ENCODE peak calls at places on chromosome 21, in four cellular contexts. Y is AG04450, O is spleen, N is colonic mucosa. C is an unnamed sample.

GRCh38 chr21:27024971-27025370 is 58.1 kb upstream of the ADAMTS5 start:
- DNase-seq in Y (no peak), O (no peak), N (no peak), C (peak; percentile 16)

GRCh38 chr21:44425895-44426662 is 29.2 kb upstream of the LRRC3 start:
- DNase-seq in Y (no peak), O (peak; percentile 41), N (no peak), C (no peak)

GRCh38 chr21:41491412-41491811 is 16.5 kb downstream of the TMPRSS2 start:
- DNase-seq in Y (no peak), O (no peak), N (no peak), C (no peak)

GRCh38 chr21:41367598-41368360 is 6.0 kb downstream of the MX2 start:
- DNase-seq in Y (no peak), O (peak; percentile 86), N (no peak), C (no peak)

GRCh38 chr21:32520885-32521735 is 64.2 kb downstream of the TCP10L start:
- DNase-seq in Y (peak; percentile 91), O (peak; percentile 84), N (peak; percentile 68), C (peak; percentile 98)

GRCh38 chr21:16169102-16169511 is 439.3 kb downstream of the USP25 start:
- DNase-seq in Y (no peak), O (no peak), N (no peak), C (peak; percentile 50)

GRCh38 chr21:18743523-18743922 is 339.9 kb upstream of the TMPRSS15 start:
- DNase-seq in Y (no peak), O (no peak), N (no peak), C (peak; percentile 5)

GRCh38 chr21:32726742-32727477 is 903 bp downstream of the SYNJ1 start:
- DNase-seq in Y (no peak), O (no peak), N (peak; percentile 53), C (peak; percentile 41)

GRCh38 chr21:41168391-41169257 is 664 bp downstream of the BACE2 start:
- DNase-seq in Y (no peak), O (peak; percentile 80), N (peak; percentile 67), C (peak; percentile 51)

GRCh38 chr21:43782741-43783700 is 6.4 kb upstream of the RRP1 start:
- DNase-seq in Y (no peak), O (no peak), N (no peak), C (no peak)

GRCh38 chr21:44377201-44377921 is 23.9 kb downstream of the TRPM2 start:
- DNase-seq in Y (no peak), O (no peak), N (no peak), C (no peak)

GRCh38 chr21:37071561-37072238 is 1.2 kb downstream of the PIGP start:
- DNase-seq in Y (no peak), O (no peak), N (peak; percentile 65), C (peak; percentile 78)

GRCh38 chr21:26425576-26425975 is 147.5 kb downstream of the CYYR1 start:
- DNase-seq in Y (no peak), O (no peak), N (no peak), C (no peak)

GRCh38 chr21:25831300-25831699 is 96.5 kb downstream of the GABPA start:
- DNase-seq in Y (no peak), O (no peak), N (no peak), C (no peak)

GRCh38 chr21:26776320-26777021 is 68.7 kb downstream of the ADAMTS1 start:
- DNase-seq in Y (no peak), O (no peak), N (no peak), C (peak; percentile 83)

GRCh38 chr21:40881767-40882166 is 34.8 kb upstream of the DSCAM start:
- DNase-seq in Y (no peak), O (no peak), N (no peak), C (no peak)

GRCh38 chr21:42548687-42549406 is 35.2 kb downstream of the SLC37A1 start:
- DNase-seq in Y (no peak), O (peak; percentile 50), N (no peak), C (no peak)

GRCh38 chr21:40165671-40166070 is 298.4 kb downstream of the PCP4 start:
- DNase-seq in Y (no peak), O (no peak), N (no peak), C (no peak)

GRCh38 chr21:39788383-39788782 is 43.4 kb downstream of the IGSF5 start:
- DNase-seq in Y (no peak), O (peak; percentile 85), N (peak; percentile 75), C (peak; percentile 61)

GRCh38 chr21:44532712-44533111 is 7.3 kb downstream of the KRTAP10-1 start:
- DNase-seq in Y (no peak), O (no peak), N (no peak), C (no peak)

GRCh38 chr21:21332492-21332891 is 334.3 kb downstream of the NCAM2 start:
- DNase-seq in Y (no peak), O (no peak), N (no peak), C (no peak)

GRCh38 chr21:25360593-25360992 is 246.7 kb downstream of the MRPL39 start:
- DNase-seq in Y (no peak), O (no peak), N (no peak), C (peak; percentile 33)

GRCh38 chr21:38649120-38649519 is 150.8 kb upstream of the ERG start:
- DNase-seq in Y (no peak), O (no peak), N (no peak), C (no peak)

GRCh38 chr21:42518216-42518615 is 4.6 kb downstream of the SLC37A1 start:
- DNase-seq in Y (no peak), O (no peak), N (no peak), C (peak; percentile 88)

GRCh38 chr21:35428489-35428888 is 379.4 kb upstream of the RUNX1 start:
- DNase-seq in Y (no peak), O (no peak), N (no peak), C (peak; percentile 66)

GRCh38 chr21:35428041-35428400 is 378.9 kb upstream of the RUNX1 start:
- DNase-seq in Y (no peak), O (no peak), N (no peak), C (peak; percentile 43)

GRCh38 chr21:35427320-35428040 is 378.4 kb upstream of the RUNX1 start:
- DNase-seq in Y (no peak), O (no peak), N (no peak), C (no peak)

GRCh38 chr21:35430260-35430659 is 381.2 kb upstream of the RUNX1 start:
- DNase-seq in Y (no peak), O (no peak), N (no peak), C (no peak)

DNA sequence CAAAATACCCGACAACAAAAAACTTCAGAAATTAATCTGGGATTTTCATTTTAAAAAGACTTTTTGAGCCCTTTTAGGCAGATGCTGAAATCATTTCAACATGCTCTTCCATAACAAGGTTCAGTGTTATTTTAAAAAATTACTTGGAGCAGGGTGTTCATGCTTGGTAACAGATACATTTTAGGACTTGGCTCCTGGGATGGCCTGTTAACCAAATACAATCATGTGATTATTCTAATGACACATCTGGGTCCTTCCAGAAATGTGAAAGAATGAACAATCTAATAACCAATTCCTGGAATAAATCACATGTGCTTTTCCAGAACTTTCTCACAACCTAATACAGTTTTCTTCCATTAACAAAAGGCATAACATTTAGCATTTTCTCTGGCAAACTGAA is 379.8 kb upstream of the RUNX1 start:
- DNase-seq in Y (no peak), O (no peak), N (no peak), C (no peak)
- H3K4me3 ChIP-seq in Y (no peak overlapping the region), O (no peak overlapping the region), N (no peak overlapping the region), C (no peak overlapping the region)

GRCh38 chr21:30126575-30126974 is 40.0 kb downstream of the CLDN17 start:
- DNase-seq in Y (no peak), O (no peak), N (no peak), C (no peak)
- TF ChIP-seq CTCF in Y (no peak), O (no peak), N (no peak), C (no peak)

GRCh38 chr21:28439852-28440251 is 552.8 kb downstream of the LTN1 start:
- DNase-seq in Y (no peak), O (no peak), N (no peak), C (no peak)
- H3K4me3 ChIP-seq in Y (no peak overlapping the region), O (no peak overlapping the region), N (no peak overlapping the region), C (no peak overlapping the region)

GRCh38 chr21:45555557-45556301 is 13.5 kb upstream of the SLC19A1 start:
- DNase-seq in Y (peak; percentile 44), O (peak; percentile 95), N (peak; percentile 84), C (peak; percentile 83)
- TF ChIP-seq CTCF in Y (peak; percentile 85), O (peak; percentile 60), N (peak; percentile 77), C (peak; percentile 79)

DNA sequence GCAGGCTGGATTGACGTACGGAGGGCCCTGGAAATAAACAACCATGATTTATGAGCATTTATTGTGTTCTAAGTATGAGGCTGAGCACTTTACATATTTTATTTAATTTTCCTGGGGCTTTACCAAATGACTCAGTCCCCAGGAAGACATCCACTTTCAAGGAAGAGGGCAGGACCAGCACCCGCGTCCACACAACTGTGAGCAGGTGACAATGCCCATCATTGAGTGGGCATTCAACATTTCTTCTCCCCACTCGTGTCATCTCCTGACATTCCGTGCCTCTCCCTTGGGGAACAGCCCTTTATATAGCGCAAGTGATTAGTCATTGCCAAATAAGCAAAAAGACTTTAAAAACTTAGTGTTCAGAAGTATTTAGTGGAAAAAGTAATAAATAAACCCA is 57.6 kb upstream of the KCNE2 start:
- DNase-seq in Y (no peak), O (no peak), N (no peak), C (no peak)
- H3K4me3 ChIP-seq in Y (no peak overlapping the region), O (no peak overlapping the region), N (no peak overlapping the region), C (no peak overlapping the region)

DNA sequence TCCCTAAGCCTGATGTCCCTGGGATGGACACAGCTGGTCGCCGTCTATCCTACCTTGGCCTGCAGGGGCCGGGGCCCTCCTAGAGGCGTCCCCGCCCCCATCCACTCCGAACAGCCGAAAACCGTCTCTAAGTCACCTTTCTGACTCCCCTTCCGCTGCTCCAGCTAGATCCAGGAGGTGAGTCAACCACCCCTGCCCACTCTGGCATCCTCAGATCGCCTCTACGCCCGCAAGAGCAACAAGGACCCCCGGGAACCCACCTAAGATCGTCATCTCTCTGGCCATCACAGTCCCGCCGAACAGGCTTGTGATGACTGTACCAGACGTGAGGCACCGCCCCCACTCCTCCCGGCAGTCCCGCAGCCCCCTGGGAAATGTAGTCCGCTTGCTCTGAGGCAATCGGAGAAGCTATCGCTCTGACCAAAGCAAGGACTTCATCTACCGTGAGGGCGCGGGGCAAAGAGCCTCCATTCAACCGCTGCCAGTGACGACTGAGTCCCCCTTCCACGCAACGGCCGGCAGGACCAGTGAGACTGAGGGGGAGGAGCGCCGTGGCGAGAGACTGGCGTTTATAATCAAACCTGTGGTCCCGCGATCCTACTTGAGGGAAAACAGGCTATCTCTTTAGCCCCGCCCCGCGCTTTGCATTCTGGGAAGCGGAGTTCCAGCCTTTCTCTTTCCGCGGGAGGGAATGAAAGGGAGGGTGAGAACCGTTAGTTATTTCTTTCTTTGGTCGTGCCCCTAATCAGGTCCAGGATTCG is at the start of gene HSPA13:
- DNase-seq in Y (peak; percentile 99), O (peak; percentile 100), N (peak; percentile 100), C (peak; percentile 100)
- TF ChIP-seq CTCF in Y (peak; percentile 13), O (no peak), N (no peak), C (no peak)

DNA sequence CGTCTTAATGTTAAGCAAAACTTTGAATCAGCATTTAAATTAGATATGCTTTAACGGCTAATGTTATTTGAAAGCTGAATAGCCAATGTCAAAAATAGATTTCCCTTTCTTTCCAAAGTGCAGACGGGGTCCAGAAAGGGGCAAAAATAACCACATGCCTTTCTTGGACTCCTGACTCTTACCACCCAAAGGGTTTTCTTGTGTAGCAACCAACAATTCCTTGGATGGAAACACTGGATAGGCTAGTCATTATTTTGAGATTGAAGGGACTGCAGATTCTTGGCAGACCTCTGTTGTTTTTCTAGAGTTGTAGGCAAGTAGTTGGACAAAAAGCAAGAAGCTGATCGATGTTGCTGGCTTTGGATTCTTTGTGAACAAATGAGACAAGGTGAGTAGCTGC is 107.0 kb downstream of the MRPS6 start:
- DNase-seq in Y (no peak), O (no peak), N (no peak), C (no peak)
- H3K4me3 ChIP-seq in Y (no peak overlapping the region), O (peak overlapping the region; percentile 30), N (no peak overlapping the region), C (no peak overlapping the region)